ENCODE peak calls at places on chromosomes 11 and 22, in six cellular contexts. T is sigmoid colon, X is A673, D is endodermal cell, J is OCI-LY7, Q is PC-3. I is an unnamed sample.

GRCh38 chr11:66953431-66953833 is 4.8 kb downstream of the PC start:
- DNase-seq in J (no peak), Q (no peak), X (no peak), D (no peak), T (no peak), I (no peak)

GRCh38 chr22:42074153-42074750 is at the start of gene PHETA2:
- DNase-seq in J (no peak), T (no peak), X (no peak), D (peak), Q (no peak), I (no peak)

GRCh38 chr22:29617922-29618629 is 14.6 kb downstream of the NF2 start:
- DNase-seq in D (no peak), Q (peak), T (no peak), J (no peak), X (no peak), I (no peak)

GRCh38 chr11:82315093-82315492 is 418.6 kb downstream of the FAM181B start:
- DNase-seq in D (peak), T (peak), J (peak), Q (peak), X (peak), I (peak)

GRCh38 chr11:110645253-110645652 is 67.0 kb downstream of the ARHGAP20 start:
- DNase-seq in T (no peak), Q (no peak), D (no peak), X (no peak), J (no peak), I (no peak)

GRCh38 chr11:64358907-64359711 is at the start of gene RPS6KA4:
- DNase-seq in X (peak), J (peak), D (peak), Q (peak), T (no peak), I (no peak)

GRCh38 chr22:38110008-38110862 is at the start of gene BAIAP2L2:
- DNase-seq in D (no peak), Q (peak), X (no peak), T (no peak), J (no peak), I (no peak)

GRCh38 chr11:76263657-76264056 is 57.4 kb upstream of the WNT11 start:
- DNase-seq in J (no peak), D (no peak), T (no peak), Q (no peak), X (no peak), I (no peak)

GRCh38 chr22:41598081-41598480 is 8.4 kb upstream of the PMM1 start:
- DNase-seq in J (no peak), T (no peak), Q (peak), D (no peak), X (no peak), I (no peak)

GRCh38 chr11:2466869-2467694 is 22.3 kb downstream of the KCNQ1 start:
- DNase-seq in T (peak), Q (no peak), D (peak), X (no peak), J (no peak), I (no peak)

GRCh38 chr11:107590460-107591097 is 368 bp upstream of the ELMOD1 start:
- DNase-seq in T (no peak), Q (no peak), D (peak), J (no peak), X (no peak), I (peak)

GRCh38 chr11:106281455-106282173 is 204.2 kb downstream of the AASDHPPT start:
- DNase-seq in J (no peak), Q (peak), X (no peak), D (no peak), T (no peak), I (no peak)

GRCh38 chr11:86625981-86626380 is 46.4 kb downstream of the ME3 start:
- DNase-seq in J (no peak), T (no peak), D (no peak), Q (no peak), X (no peak), I (no peak)

GRCh38 chr22:42365337-42365865 is 66.8 kb downstream of the NFAM1 start:
- DNase-seq in D (peak), J (no peak), T (peak), X (peak), Q (no peak), I (no peak)

GRCh38 chr22:38111941-38112355 is 1.5 kb upstream of the BAIAP2L2 start:
- DNase-seq in T (no peak), D (no peak), X (no peak), J (no peak), Q (no peak), I (no peak)

GRCh38 chr11:15800121-15800800 is 556.1 kb downstream of the SOX6 start:
- DNase-seq in T (no peak), J (no peak), D (no peak), X (peak), Q (peak), I (no peak)

GRCh38 chr11:105151936-105152554 is 12.5 kb upstream of the CARD18 start:
- DNase-seq in X (no peak), T (no peak), D (no peak), Q (peak), J (no peak), I (no peak)

GRCh38 chr11:15912825-15913224 is 443.5 kb downstream of the SOX6 start:
- DNase-seq in Q (no peak), J (no peak), X (no peak), T (no peak), D (peak), I (no peak)

GRCh38 chr22:45968751-45969413 is 8.1 kb downstream of the WNT7B start:
- DNase-seq in J (no peak), X (no peak), Q (peak), T (no peak), D (no peak), I (no peak)

GRCh38 chr11:69121621-69122336 is 34.0 kb upstream of the SMIM38 start:
- DNase-seq in J (no peak), Q (no peak), D (peak), T (no peak), X (no peak), I (no peak)
- H3K4me3 ChIP-seq in J (no peak), Q (no peak), D (no peak), T (no peak), X (no peak), I (no peak)

DNA sequence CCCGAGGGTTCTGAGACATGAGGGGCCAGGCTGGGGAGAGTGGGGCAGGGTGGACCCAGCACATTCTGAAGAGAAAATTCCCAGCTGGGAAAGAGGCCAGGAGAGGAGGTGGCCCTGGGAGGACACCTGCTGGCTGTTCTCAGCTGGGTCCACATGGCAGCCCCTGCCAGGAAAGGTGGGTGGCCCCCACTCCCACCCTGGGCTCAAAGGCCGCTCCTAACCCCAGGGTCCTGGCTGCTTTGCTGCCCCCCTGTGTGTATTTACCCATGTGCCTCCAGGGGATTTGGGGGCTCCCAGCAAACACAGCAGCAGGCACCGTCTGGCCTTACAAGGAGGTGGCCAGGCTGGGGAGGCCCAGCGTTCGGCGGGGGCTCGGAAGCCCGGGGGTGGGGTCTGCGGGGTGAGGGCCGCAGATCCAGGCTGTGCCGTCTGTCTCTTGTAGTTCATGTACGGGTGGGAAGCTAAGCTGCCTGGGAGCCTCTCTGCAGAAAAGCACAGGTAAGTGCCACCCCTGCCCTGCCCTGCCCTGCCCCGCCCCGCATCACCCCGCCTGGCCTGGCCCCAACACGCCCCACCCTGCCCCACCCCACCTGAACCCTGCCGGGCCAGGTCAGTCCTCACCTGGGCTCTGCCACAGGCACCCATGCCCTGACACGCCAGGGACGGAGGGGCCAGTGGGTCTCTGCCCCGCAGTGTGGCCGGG is 10.6 kb downstream of the MUC5B start:
- DNase-seq in T (peak), J (no peak), Q (peak), D (peak), X (no peak), I (peak)
- TF ChIP-seq CTCF in T (no peak), J (no peak), Q (peak), D (peak), X (no peak), I (peak)

DNA sequence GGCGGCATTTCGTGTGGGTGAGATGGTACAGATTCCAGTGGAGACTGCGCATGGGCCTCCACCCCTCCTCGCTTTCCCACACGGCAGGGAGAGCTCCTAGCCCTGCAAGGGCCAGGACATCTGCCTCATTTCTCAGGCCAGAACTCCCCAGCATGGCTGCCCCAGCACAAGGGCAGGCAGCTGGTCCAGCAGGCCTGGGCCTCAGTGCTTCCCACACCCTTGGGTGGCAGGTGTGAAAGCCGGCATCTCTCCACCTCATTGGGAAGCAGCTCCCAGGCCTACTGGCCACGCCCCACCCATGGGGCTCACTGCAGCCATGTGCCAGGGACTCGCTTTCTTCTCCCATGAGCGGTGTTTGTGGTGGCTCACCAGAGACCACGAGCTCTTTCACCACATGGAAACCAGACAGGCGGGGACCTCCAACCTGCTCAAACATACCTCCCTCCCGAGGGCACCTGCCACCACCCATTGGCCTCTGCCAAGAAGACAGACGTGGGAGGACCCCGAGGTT is 79.1 kb downstream of the NAT10 start:
- DNase-seq in X (no peak), J (no peak), D (no peak), Q (no peak), T (no peak), I (no peak)
- H3K4me3 ChIP-seq in X (no peak), J (no peak), D (no peak), Q (no peak), T (no peak), I (no peak)

GRCh38 chr11:11167806-11168205 is 185.2 kb downstream of the CSNK2A3 start:
- DNase-seq in X (no peak), D (no peak), Q (no peak), J (no peak), T (no peak), I (no peak)

GRCh38 chr11:11163669-11164377 is 189.2 kb downstream of the CSNK2A3 start:
- DNase-seq in D (no peak), Q (no peak), T (no peak), J (no peak), X (no peak), I (no peak)

DNA sequence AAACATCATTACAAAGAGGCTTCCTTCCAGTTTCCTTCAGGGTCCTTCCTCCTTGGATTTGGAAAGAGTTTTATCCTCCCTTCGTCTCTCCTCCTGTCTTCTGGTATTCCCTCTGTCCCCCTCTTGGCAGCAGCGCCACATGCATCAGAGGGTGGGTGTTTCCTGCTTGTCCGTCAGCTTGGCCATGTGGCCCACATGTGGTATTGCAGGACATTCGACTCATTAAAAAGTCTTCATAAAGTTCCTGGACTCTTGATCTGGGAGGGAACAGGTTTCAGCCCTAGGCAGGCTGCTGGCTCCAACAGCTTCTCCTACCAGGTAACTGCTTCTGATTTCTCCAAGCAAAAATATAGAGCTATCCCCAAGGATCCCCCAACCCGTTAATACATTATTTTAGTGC is 189.8 kb downstream of the CSNK2A3 start:
- DNase-seq in D (peak), X (peak), T (no peak), Q (peak), J (peak), I (peak)
- TF ChIP-seq CTCF in D (peak), X (peak), T (no peak), Q (peak), J (no peak), I (peak)

GRCh38 chr11:119066481-119066880 is 1.1 kb upstream of the VPS11 start:
- DNase-seq in Q (no peak), J (no peak), D (no peak), X (no peak), T (no peak), I (no peak)
- H3K4me3 ChIP-seq in Q (peak), J (peak), D (peak), X (peak), T (peak), I (no peak)

GRCh38 chr22:48488611-48489456 is 1338.8 kb downstream of the BRD1 start:
- DNase-seq in X (peak), D (peak), J (no peak), Q (no peak), T (peak), I (peak)
- TF ChIP-seq CTCF in X (no peak), D (peak), J (no peak), Q (no peak), T (no peak), I (no peak)

GRCh38 chr11:125807909-125808308 is 20.0 kb downstream of the PATE3 start:
- DNase-seq in D (no peak), Q (peak), J (no peak), T (no peak), X (peak), I (no peak)
- H3K4me3 ChIP-seq in D (no peak), Q (no peak), J (no peak), T (no peak), X (no peak), I (no peak)

I was measured in WERI-Rb-1.